ENCODE peak calls at places on chromosomes 5 and 9, in nine cellular contexts. M, O, W, C, P, G, E, Y and L are unnamed samples.

GRCh38 chr5:82054004-82054710 is 82.3 kb downstream of the ATG10 start:
- DNase-seq in M (no peak), O (no peak), W (no peak), C (no peak), P (no peak), G (no peak), E (no peak), Y (no peak), L (no peak)

GRCh38 chr9:81455417-81455816 is 233.9 kb downstream of the TLE1 start:
- DNase-seq in M (no peak), O (no peak), W (no peak), C (no peak), P (no peak), G (no peak), E (no peak), Y (no peak), L (no peak)

GRCh38 chr9:114779352-114779845 is 26.4 kb downstream of the TNFSF15 start:
- DNase-seq in M (no peak), O (no peak), W (peak), C (no peak), P (no peak), G (peak), E (peak), Y (peak), L (no peak)

GRCh38 chr9:127786773-127787123 is 914 bp downstream of the CDK9 start:
- DNase-seq in M (no peak), O (no peak), W (no peak), C (no peak), P (no peak), G (no peak), E (peak), Y (no peak), L (no peak)

GRCh38 chr9:83466877-83467276 is 71.3 kb downstream of the FRMD3 start:
- DNase-seq in M (no peak), O (no peak), W (no peak), C (no peak), P (no peak), G (no peak), E (no peak), Y (no peak), L (no peak)

GRCh38 chr9:79165006-79165405 is 406.8 kb upstream of the TLE4 start:
- DNase-seq in M (no peak), O (no peak), W (no peak), C (no peak), P (no peak), G (no peak), E (peak), Y (no peak), L (no peak)

GRCh38 chr5:167489202-167489601 is 802.2 kb upstream of the WWC1 start:
- DNase-seq in M (no peak), O (no peak), W (no peak), C (no peak), P (no peak), G (no peak), E (peak), Y (no peak), L (peak)

GRCh38 chr5:172414618-172415599 is 39.4 kb downstream of the SH3PXD2B start:
- DNase-seq in M (no peak), O (no peak), W (no peak), C (no peak), P (no peak), G (peak), E (no peak), Y (peak), L (peak)

GRCh38 chr5:160991205-160991604 is 139.2 kb upstream of the ATP10B start:
- DNase-seq in M (no peak), O (no peak), W (no peak), C (no peak), P (no peak), G (no peak), E (no peak), Y (no peak), L (no peak)

GRCh38 chr9:22119537-22120167 is 110.5 kb upstream of the CDKN2B start:
- DNase-seq in M (no peak), O (no peak), W (no peak), C (no peak), P (no peak), G (peak), E (peak), Y (no peak), L (no peak)

GRCh38 chr5:115471674-115472073 is 72.9 kb downstream of the FEM1C start:
- DNase-seq in M (no peak), O (no peak), W (no peak), C (no peak), P (no peak), G (peak), E (no peak), Y (peak), L (no peak)

GRCh38 chr5:146722361-146722779 is 156.2 kb downstream of the PPP2R2B start:
- DNase-seq in M (no peak), O (no peak), W (no peak), C (no peak), P (no peak), G (no peak), E (no peak), Y (no peak), L (peak)

GRCh38 chr5:6058055-6058715 is 320.2 kb downstream of the MED10 start:
- DNase-seq in M (no peak), O (no peak), W (no peak), C (no peak), P (no peak), G (no peak), E (no peak), Y (no peak), L (no peak)

GRCh38 chr5:173786296-173787187 is 101.6 kb upstream of the CPEB4 start:
- DNase-seq in M (no peak), O (no peak), W (no peak), C (no peak), P (no peak), G (no peak), E (no peak), Y (no peak), L (no peak)

GRCh38 chr9:36140086-36141084 is 3.9 kb downstream of the GLIPR2 start:
- DNase-seq in M (no peak), O (no peak), W (no peak), C (no peak), P (no peak), G (no peak), E (no peak), Y (peak), L (no peak)

GRCh38 chr9:71820516-71820915 is 52.2 kb upstream of the CEMIP2 start:
- DNase-seq in M (no peak), O (no peak), W (no peak), C (no peak), P (no peak), G (no peak), E (peak), Y (no peak), L (no peak)

GRCh38 chr9:95613670-95614069 is 96.9 kb upstream of the PTCH1 start:
- DNase-seq in M (no peak), O (no peak), W (no peak), C (no peak), P (no peak), G (no peak), E (no peak), Y (no peak), L (no peak)

GRCh38 chr9:129245276-129245675 is 67.2 kb upstream of the IER5L start:
- DNase-seq in M (no peak), O (no peak), W (no peak), C (no peak), P (no peak), G (no peak), E (peak), Y (peak), L (peak)